ENCODE peak calls at places on chromosomes 4 and X, in five cellular contexts. R, E, K, U and M are unnamed samples.
A peak's percentile ranks its signal among the peaks of the same experiment; 100 is the strongest.

GRCh38 chrX:20221902-20222301 is 44.8 kb downstream of the RPS6KA3 start:
- DNase-seq in R (peak; percentile 19), E (no peak), K (no peak), U (no peak), M (no peak)

GRCh38 chrX:131816551-131817136 is 206.5 kb upstream of the STK26 start:
- DNase-seq in R (peak; percentile 91), E (peak; percentile 78), K (no peak), U (peak; percentile 65), M (peak; percentile 40)

GRCh38 chr4:71368906-71369305 is 30.1 kb downstream of the SLC4A4 start:
- DNase-seq in R (no peak), E (no peak), K (no peak), U (no peak), M (no peak)

GRCh38 chrX:112834016-112834855 is 6.4 kb downstream of the AMOT start:
- DNase-seq in R (peak; percentile 84), E (no peak), K (no peak), U (no peak), M (no peak)

GRCh38 chr4:186946140-186946539 is 222.5 kb upstream of the FAT1 start:
- DNase-seq in R (no peak), E (no peak), K (no peak), U (no peak), M (no peak)

GRCh38 chr4:8777320-8778196 is 94.1 kb downstream of the HMX1 start:
- DNase-seq in R (no peak), E (no peak), K (no peak), U (no peak), M (no peak)

GRCh38 chr4:108270466-108271450 is 102.0 kb upstream of the LEF1 start:
- DNase-seq in R (peak; percentile 2), E (no peak), K (no peak), U (no peak), M (no peak)

GRCh38 chrX:40168183-40169015 is 70.6 kb upstream of the BCOR start:
- DNase-seq in R (no peak), E (no peak), K (peak; percentile 24), U (no peak), M (no peak)

GRCh38 chrX:119871245-119871598 is 311 bp downstream of the RNF113A start:
- DNase-seq in R (no peak), E (no peak), K (no peak), U (no peak), M (no peak)

DNA sequence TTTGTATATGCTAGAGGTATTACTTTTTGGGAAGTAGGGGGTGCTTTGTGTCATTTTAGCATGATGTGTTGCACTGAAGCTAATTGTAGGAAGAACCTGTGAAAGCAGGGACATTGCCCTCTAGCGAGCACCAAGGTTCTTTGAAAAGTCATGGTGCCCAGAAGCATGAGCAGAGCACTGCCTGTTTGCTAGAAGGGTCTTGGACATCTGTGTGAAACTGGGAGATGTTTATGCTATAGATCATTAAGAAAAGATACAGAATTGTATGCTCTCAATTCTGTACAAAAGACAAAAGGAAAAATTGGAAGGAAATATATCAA is 14.7 kb downstream of the GRPR start:
- DNase-seq in R (peak; percentile 7), E (peak; percentile 25), K (no peak), U (no peak), M (peak; percentile 15)
- TF ChIP-seq CTCF in R (peak; percentile 23), E (peak; percentile 76), K (no peak), U (no peak), M (peak; percentile 7)

DNA sequence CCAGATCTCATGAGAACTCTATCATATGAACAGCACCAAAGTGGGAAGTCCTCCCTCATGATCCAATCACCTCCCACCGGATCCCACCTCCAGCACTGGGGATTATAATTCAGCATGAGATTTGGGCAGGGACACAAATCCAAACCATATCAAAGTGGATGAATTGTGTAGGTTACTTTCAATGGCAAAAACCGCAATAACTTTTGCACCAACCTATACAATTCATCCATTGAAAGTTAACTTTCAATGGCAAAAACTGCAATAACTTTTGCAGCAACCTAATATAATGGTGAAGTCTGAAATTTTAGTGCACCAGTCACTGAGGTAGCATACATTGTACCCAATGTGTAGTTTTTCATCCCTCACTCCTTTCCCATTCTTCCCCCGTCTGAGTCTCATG is 16.6 kb downstream of the STK32B start:
- DNase-seq in R (no peak), E (no peak), K (no peak), U (no peak), M (no peak)
- TF ChIP-seq CTCF in R (no peak), E (no peak), K (no peak), U (no peak), M (no peak)

GRCh38 chr4:113106076-113106475 is 56.6 kb downstream of the ANK2 start:
- DNase-seq in R (peak; percentile 77), E (no peak), K (no peak), U (no peak), M (no peak)
- TF ChIP-seq CTCF in R (peak; percentile 41), E (peak; percentile 18), K (peak; percentile 31), U (no peak), M (peak; percentile 38)

GRCh38 chrX:26649534-26649933 is 433.6 kb downstream of the MAGEB5 start:
- DNase-seq in R (peak; percentile 11), E (no peak), K (no peak), U (no peak), M (peak; percentile 16)
- TF ChIP-seq CTCF in R (peak; percentile 54), E (peak; percentile 65), K (peak; percentile 37), U (no peak), M (peak; percentile 39)

DNA sequence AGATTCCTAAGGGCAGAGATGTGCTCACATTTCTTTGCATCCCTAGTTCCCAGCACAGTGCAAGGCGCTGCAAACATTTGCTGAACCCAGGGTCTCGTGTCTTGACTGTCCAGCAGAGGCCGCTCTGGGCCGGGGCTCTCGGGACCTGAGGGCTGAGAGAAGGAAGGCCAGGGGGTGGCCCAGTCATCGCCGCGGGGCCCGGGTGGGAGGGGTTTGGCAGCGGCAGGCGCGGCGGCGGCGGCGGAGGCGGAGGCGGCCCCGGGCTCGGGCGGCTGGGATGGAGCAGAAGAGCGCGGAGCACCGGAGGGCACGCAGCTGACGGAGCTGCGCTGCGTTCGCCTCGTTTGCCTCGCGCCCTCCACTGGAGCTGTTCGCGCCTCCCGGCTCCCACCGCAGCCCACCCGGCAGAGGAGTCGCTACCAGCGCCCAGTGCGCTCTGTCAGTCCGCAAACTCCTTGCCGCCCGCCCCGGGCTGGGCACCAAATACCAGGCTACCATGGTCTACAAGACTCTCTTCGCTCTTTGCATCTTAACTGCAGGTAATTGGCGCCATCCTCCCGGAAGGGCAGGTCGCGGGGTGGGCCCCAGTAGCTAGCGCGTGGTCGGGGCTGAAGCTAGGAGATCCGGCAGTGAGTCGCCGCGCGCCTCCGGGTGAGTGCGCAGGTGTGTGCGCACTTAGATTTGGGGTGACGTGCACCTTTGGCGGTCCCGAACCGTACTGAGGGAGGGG is at the start of gene PARM1:
- DNase-seq in R (peak; percentile 60), E (peak; percentile 91), K (peak; percentile 94), U (peak; percentile 68), M (peak; percentile 86)
- TF ChIP-seq CTCF in R (peak; percentile 69), E (peak; percentile 80), K (peak; percentile 73), U (no peak), M (peak; percentile 97)

GRCh38 chr4:132797856-132798255 is 351.2 kb upstream of the PCDH10 start:
- DNase-seq in R (no peak), E (no peak), K (no peak), U (no peak), M (no peak)

GRCh38 chr4:132792305-132792704 is 356.8 kb upstream of the PCDH10 start:
- DNase-seq in R (no peak), E (no peak), K (no peak), U (no peak), M (no peak)
- TF ChIP-seq CTCF in R (no peak), E (no peak), K (no peak), U (no peak), M (no peak)

GRCh38 chrX:148049441-148049840 is 68.3 kb downstream of the FMR1NB start:
- DNase-seq in R (peak; percentile 47), E (peak; percentile 9), K (peak; percentile 9), U (no peak), M (peak; percentile 26)
- TF ChIP-seq CTCF in R (peak; percentile 56), E (peak; percentile 52), K (peak; percentile 63), U (no peak), M (peak; percentile 26)